ENCODE peak calls at places on chromosomes 1 and 21, in ten cellular contexts. S, X, C, B, Z, D, R, H, E and O are unnamed samples.

GRCh38 chr1:7447736-7448135 is 323.4 kb upstream of the VAMP3 start:
- DNase-seq in E (no peak), S (no peak), B (no peak), Z (no peak), D (no peak), H (no peak), X (no peak), R (no peak), C (no peak), O (no peak)

GRCh38 chr1:161440312-161440894 is 64.9 kb upstream of the FCGR2A start:
- DNase-seq in E (peak; percentile 53), D (no peak), B (peak; percentile 48), X (peak; percentile 46), Z (no peak), C (peak; percentile 36), S (peak; percentile 78), H (peak; percentile 31), R (peak; percentile 80), O (peak; percentile 77)

GRCh38 chr1:97986041-97987005 is 65.5 kb upstream of the DPYD start:
- DNase-seq in C (no peak), B (no peak), H (no peak), R (no peak), E (peak; percentile 64), S (no peak), Z (no peak), D (no peak), X (no peak), O (no peak)

GRCh38 chr1:16925635-16926490 is 4.1 kb downstream of the CROCC start:
- DNase-seq in R (no peak), C (no peak), D (peak; percentile 93), X (no peak), B (no peak), E (no peak), Z (no peak), H (no peak), S (no peak), O (no peak)

GRCh38 chr1:209421186-209421585 is 162.3 kb upstream of the CAMK1G start:
- DNase-seq in D (no peak), S (no peak), E (no peak), X (no peak), R (no peak), Z (no peak), C (no peak), B (no peak), H (no peak), O (no peak)

GRCh38 chr1:184210048-184210447 is 158.5 kb downstream of the TSEN15 start:
- DNase-seq in R (no peak), E (peak; percentile 42), X (no peak), S (no peak), Z (no peak), D (no peak), B (no peak), H (peak; percentile 53), C (no peak), O (no peak)

GRCh38 chr21:45995686-45996179 is 14.2 kb downstream of the COL6A1 start:
- DNase-seq in C (peak; percentile 31), X (peak; percentile 11), Z (peak; percentile 11), R (no peak), D (no peak), E (no peak), S (peak; percentile 15), H (peak; percentile 55), B (no peak), O (no peak)

GRCh38 chr1:25702101-25702775 is 85.6 kb downstream of the MAN1C1 start:
- DNase-seq in E (peak; percentile 57), H (peak; percentile 39), R (no peak), D (no peak), C (no peak), B (no peak), Z (no peak), X (no peak), S (no peak), O (no peak)

GRCh38 chr1:214843281-214843680 is 239.3 kb upstream of the KCNK2 start:
- DNase-seq in S (no peak), X (no peak), Z (no peak), R (no peak), D (no peak), H (no peak), E (peak; percentile 70), B (no peak), C (no peak), O (no peak)

GRCh38 chr1:18902523-18903312 is at the start of gene ALDH4A1:
- DNase-seq in B (peak; percentile 98), E (peak; percentile 98), S (peak; percentile 99), Z (peak; percentile 95), D (peak; percentile 99), C (peak; percentile 98), H (peak; percentile 98), R (peak; percentile 98), X (peak; percentile 94), O (peak; percentile 97)
- TF ChIP-seq POLR2A in B (peak; percentile 58), E (no peak), S (peak; percentile 31), Z (no peak), D (peak; percentile 75), C (no peak), H (peak; percentile 40), R (peak; percentile 72), X (peak; percentile 14), O (peak; percentile 60)

GRCh38 chr1:41158147-41158875 is 83.8 kb downstream of the SCMH1 start:
- DNase-seq in X (no peak), S (no peak), D (no peak), E (no peak), H (no peak), R (peak; percentile 1), Z (no peak), B (no peak), C (no peak), O (no peak)
- TF ChIP-seq POLR2A in X (no peak), S (no peak), D (no peak), E (no peak), H (no peak), R (no peak), Z (no peak), B (no peak), C (no peak), O (no peak)

DNA sequence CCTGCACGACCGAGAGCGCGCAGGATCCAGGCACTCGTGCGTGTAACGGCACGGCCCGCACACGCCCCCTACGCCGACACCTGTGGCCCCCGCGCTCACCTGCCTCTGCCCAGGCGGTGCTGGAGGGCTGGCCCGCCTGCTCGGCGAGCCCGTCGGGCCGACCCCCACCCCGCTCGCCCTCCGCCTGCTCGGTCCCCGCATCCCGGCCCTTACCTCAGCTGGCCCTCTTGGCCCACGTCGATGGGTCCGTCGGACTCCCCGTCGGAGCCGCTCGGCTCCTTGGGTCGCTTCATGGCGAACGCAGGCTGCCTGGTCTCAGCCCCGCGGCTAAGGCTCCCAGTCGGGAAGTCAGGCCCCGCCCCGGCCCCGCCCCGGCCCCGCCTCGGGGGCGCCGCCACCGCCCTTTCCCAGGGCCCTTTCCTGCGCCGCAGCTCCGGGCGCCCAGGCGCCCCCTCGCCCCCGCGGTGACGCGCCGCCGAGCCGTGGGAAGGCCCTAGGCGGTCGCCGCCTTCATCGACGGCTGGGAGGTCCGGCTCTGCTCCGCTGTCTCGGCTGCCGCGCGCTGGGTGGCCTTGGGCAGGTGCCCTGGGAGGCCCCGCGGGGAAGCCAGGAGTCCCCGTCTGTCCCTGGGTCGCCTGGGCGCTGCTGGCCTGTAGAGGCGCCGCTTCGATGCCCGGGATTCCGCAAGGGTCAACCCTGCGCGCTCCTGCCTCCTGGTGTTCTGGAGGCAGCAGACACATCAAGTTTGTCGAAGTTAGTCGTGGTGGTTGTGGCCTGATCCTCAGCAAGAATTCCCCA is at the start of gene HEYL:
- DNase-seq in D (no peak), Z (peak; percentile 34), S (peak; percentile 86), C (peak; percentile 42), H (peak; percentile 90), B (peak; percentile 86), X (peak; percentile 46), R (peak; percentile 65), E (peak; percentile 19), O (no peak)
- TF ChIP-seq POLR2A in D (no peak), Z (no peak), S (peak; percentile 69), C (no peak), H (peak; percentile 48), B (peak; percentile 58), X (no peak), R (no peak), E (no peak), O (no peak)

GRCh38 chr1:182119631-182120030 is 58.1 kb upstream of the ZNF648 start:
- DNase-seq in S (no peak), C (no peak), D (no peak), Z (no peak), H (no peak), E (no peak), X (no peak), R (no peak), B (no peak), O (no peak)
- TF ChIP-seq POLR2A in S (no peak), C (no peak), D (no peak), Z (no peak), H (no peak), E (no peak), X (no peak), R (no peak), B (no peak), O (no peak)

GRCh38 chr1:45339694-45340558 is at the start of the genes MUTYH and TOE1:
- DNase-seq in D (peak; percentile 85), S (peak; percentile 82), H (peak; percentile 90), R (peak; percentile 94), X (peak; percentile 91), C (peak; percentile 90), E (peak; percentile 86), B (peak; percentile 93), Z (peak; percentile 70), O (peak; percentile 94)

GRCh38 chr1:45337630-45338320 is 2.2 kb upstream of the TOE1 start:
- DNase-seq in H (no peak), R (no peak), D (no peak), B (no peak), X (no peak), C (no peak), Z (no peak), E (no peak), S (no peak), O (no peak)

GRCh38 chr1:45344491-45344890 is 4.3 kb upstream of the MUTYH start:
- DNase-seq in X (no peak), H (no peak), D (no peak), E (no peak), S (no peak), Z (no peak), B (no peak), C (no peak), R (no peak), O (no peak)

GRCh38 chr1:45345014-45345413 is 4.8 kb upstream of the MUTYH start:
- DNase-seq in B (no peak), D (no peak), Z (no peak), E (no peak), S (no peak), X (no peak), C (no peak), H (no peak), R (no peak), O (no peak)

GRCh38 chr1:45340816-45341215 is 576 bp upstream of the MUTYH start:
- DNase-seq in D (no peak), R (no peak), C (no peak), Z (no peak), S (no peak), E (no peak), X (no peak), H (no peak), B (no peak), O (no peak)
- TF ChIP-seq POLR2A in D (no peak), R (no peak), C (no peak), Z (no peak), S (no peak), E (no peak), X (no peak), H (no peak), B (no peak), O (no peak)